ENCODE peak calls at places on chromosomes 7 and 10, in ten cellular contexts. W is GM20000; Z is dermis blood vessel endothelial cell; H is mesenteric fat pad; S is foreskin melanocyte; Y is stimulated activated CD4-positive, alpha-beta T cell treated with anti-CD3 and anti-CD28 coated beads, TNF-alpha, amount 100 ng/mL, for 4 hours; P is NCI-H774; T is A172; I is RWPE1; B is HuH-7.5. J is an unnamed sample.

GRCh38 chr7:22584179-22584578 is 84.2 kb upstream of the STEAP1B start:
- DNase-seq in S (no peak), B (no peak), W (peak; percentile 27), H (no peak), I (no peak), T (no peak), Z (no peak), Y (no peak), P (no peak), J (no peak)

GRCh38 chr10:31754803-31755624 is 173.6 kb downstream of the ARHGAP12 start:
- DNase-seq in P (no peak), Z (no peak), W (no peak), I (no peak), B (no peak), H (no peak), Y (no peak), S (no peak), T (peak; percentile 95), J (no peak)

GRCh38 chr10:132891994-132892393 is 50.4 kb downstream of the CFAP46 start:
- DNase-seq in P (no peak), S (no peak), Y (no peak), Z (no peak), T (no peak), I (no peak), B (no peak), W (no peak), H (peak; percentile 74), J (no peak)

GRCh38 chr7:130047801-130048200 is 3.4 kb downstream of the ZC3HC1 start:
- DNase-seq in W (no peak), H (no peak), T (no peak), I (no peak), S (no peak), Z (no peak), P (no peak), Y (no peak), B (no peak), J (no peak)

GRCh38 chr7:54015251-54015650 is 526.9 kb upstream of the VSTM2A start:
- DNase-seq in W (no peak), B (no peak), Z (no peak), S (no peak), I (peak; percentile 34), P (no peak), H (no peak), T (peak; percentile 78), Y (no peak), J (no peak)

GRCh38 chr7:139738772-139739171 is 39.0 kb downstream of the HIPK2 start:
- DNase-seq in W (no peak), H (no peak), I (no peak), S (no peak), Y (no peak), Z (no peak), T (no peak), P (no peak), B (no peak), J (no peak)

GRCh38 chr7:118844748-118845147 is 620.2 kb downstream of the ANKRD7 start:
- DNase-seq in B (no peak), W (no peak), P (no peak), T (peak; percentile 25), S (peak; percentile 10), I (peak; percentile 3), Y (no peak), H (no peak), Z (no peak), J (no peak)

GRCh38 chr7:77455334-77455733 is 39.2 kb upstream of the GSAP start:
- DNase-seq in P (no peak), W (no peak), Z (peak; percentile 62), H (no peak), B (no peak), T (peak; percentile 69), S (no peak), I (peak; percentile 44), Y (no peak), J (peak; percentile 63)

GRCh38 chr7:14585232-14585631 is 317.3 kb downstream of the DGKB start:
- DNase-seq in W (no peak), I (no peak), H (no peak), Y (no peak), T (no peak), B (no peak), S (no peak), P (no peak), Z (no peak), J (no peak)

GRCh38 chr10:78856421-78856820 is 212.3 kb upstream of the ZMIZ1 start:
- DNase-seq in B (no peak), Y (no peak), P (no peak), H (no peak), I (no peak), S (no peak), W (no peak), Z (no peak), T (no peak), J (no peak)

GRCh38 chr10:22897371-22897770 is 30.5 kb upstream of the ARMC3 start:
- DNase-seq in T (no peak), S (no peak), Z (no peak), W (no peak), Y (no peak), P (no peak), H (no peak), B (no peak), I (no peak), J (no peak)

GRCh38 chr10:104642311-104643022 is 1.4 kb downstream of the SORCS3 start:
- DNase-seq in T (no peak), S (no peak), Z (peak; percentile 5), P (peak; percentile 57), H (no peak), Y (no peak), I (no peak), W (peak; percentile 32), B (no peak), J (no peak)

J was measured in SHP77.